ENCODE peak calls at places on chromosomes 2 and 18, in seven cellular contexts. X is endothelial cell; V is Kasumi-1; Q is GM23338; O is effector CD4-positive, alpha-beta T cell; N is stimulated activated CD8-positive, alpha-beta memory T cell treated with anti-CD3 and anti-CD28 coated beads, Interleukin-12 subunit alpha, Interleukin-12 subunit beta, amount 100 ng/mL, for 4 hours; H is fibroblast of the aortic adventitia. T is an unnamed sample.

GRCh38 chr2:2331905-2332280 is 818 bp upstream of the MYT1L start:
- DNase-seq in N (no peak), H (no peak), V (no peak), X (peak), Q (peak), O (no peak), T (no peak)

GRCh38 chr2:134260726-134261125 is 6.9 kb downstream of the MGAT5 start:
- DNase-seq in H (peak), O (no peak), Q (no peak), X (no peak), N (no peak), V (no peak), T (peak)

GRCh38 chr2:45237850-45238542 is 228.7 kb upstream of the SIX2 start:
- DNase-seq in V (peak), X (no peak), H (peak), O (no peak), N (no peak), Q (no peak), T (peak)

GRCh38 chr18:79962835-79963657 is 1.4 kb upstream of the HSBP1L1 start:
- DNase-seq in N (no peak), H (no peak), O (peak), Q (no peak), V (no peak), X (no peak), T (no peak)

GRCh38 chr2:216057688-216058193 is 23.9 kb downstream of the PECR start:
- DNase-seq in N (peak), X (no peak), V (no peak), H (no peak), O (peak), Q (peak), T (peak)

GRCh38 chr2:46082531-46083485 is 214.4 kb upstream of the EPAS1 start:
- DNase-seq in H (peak), V (peak), N (no peak), X (no peak), Q (no peak), O (no peak), T (peak)

GRCh38 chr2:188845692-188846091 is 128.5 kb upstream of the COL3A1 start:
- DNase-seq in N (no peak), H (no peak), X (no peak), V (no peak), Q (no peak), O (no peak), T (no peak)

GRCh38 chr2:232628466-232629200 is 4.8 kb upstream of the EFHD1 start:
- DNase-seq in N (no peak), V (no peak), Q (no peak), H (no peak), O (no peak), X (no peak), T (no peak)

GRCh38 chr2:151840216-151840691 is 12.0 kb upstream of the ARL5A start:
- DNase-seq in Q (no peak), N (no peak), H (no peak), X (no peak), O (no peak), V (no peak), T (no peak)

GRCh38 chr2:40511661-40512213 is 59.8 kb upstream of the SLC8A1 start:
- DNase-seq in Q (peak), N (no peak), V (no peak), H (peak), X (no peak), O (no peak), T (peak)

GRCh38 chr2:88074854-88075292 is 7.2 kb downstream of the SMYD1 start:
- DNase-seq in X (no peak), N (no peak), H (peak), Q (no peak), O (no peak), V (no peak), T (peak)

GRCh38 chr2:153519260-153519875 is 40.8 kb upstream of the RPRM start:
- DNase-seq in O (peak), Q (peak), N (no peak), X (peak), H (peak), V (peak), T (peak)

GRCh38 chr2:42001696-42002331 is 46.0 kb upstream of the PKDCC start:
- DNase-seq in H (no peak), X (no peak), Q (no peak), O (no peak), N (no peak), V (no peak), T (peak)

GRCh38 chr2:203824653-203825052 is 42.9 kb upstream of the CTLA4 start:
- DNase-seq in N (no peak), X (no peak), H (no peak), V (no peak), O (no peak), Q (no peak), T (no peak)

GRCh38 chr2:64649626-64650025 is 4.1 kb downstream of the SERTAD2 start:
- DNase-seq in N (no peak), Q (no peak), V (no peak), O (no peak), X (no peak), H (no peak), T (no peak)

GRCh38 chr2:30738141-30738911 is 68.9 kb downstream of the CAPN13 start:
- DNase-seq in X (no peak), O (no peak), V (no peak), H (no peak), Q (no peak), N (no peak), T (no peak)

GRCh38 chr2:61534926-61535325 is 3.2 kb downstream of the XPO1 start:
- DNase-seq in N (no peak), H (peak), O (no peak), X (no peak), Q (no peak), V (no peak), T (no peak)

T was measured in AG10803.